ENCODE peak calls at places on chromosome 3, in four cellular contexts. R is iPS DF 19.7; W is ACHN; T is stimulated activated CD4-positive, alpha-beta T cell treated with anti-CD3 and anti-CD28 coated beads, Interleukin-15, amount 100 ng/mL, for 1 hour. Y is an unnamed sample.
A peak's percentile ranks its signal among the peaks of the same experiment; 100 is the strongest.

GRCh38 chr3:144437989-144438388 is 466.4 kb downstream of the DIPK2A start:
- DNase-seq in T (no peak), R (no peak), W (no peak), Y (no peak)

GRCh38 chr3:72261566-72262564 is 476.9 kb upstream of the PROK2 start:
- DNase-seq in W (no peak), R (no peak), T (no peak), Y (no peak)

GRCh38 chr3:161035711-161036110 is 69.4 kb downstream of the B3GALNT1 start:
- DNase-seq in W (no peak), T (no peak), R (no peak), Y (no peak)

GRCh38 chr3:114597012-114597411 is 303.2 kb downstream of the TIGIT start:
- DNase-seq in W (no peak), R (no peak), T (no peak), Y (no peak)

GRCh38 chr3:194269610-194270145 is 81.5 kb downstream of the CPN2 start:
- DNase-seq in R (no peak), T (no peak), W (peak; percentile 46), Y (no peak)

GRCh38 chr3:101300073-101300472 is 20.3 kb downstream of the IMPG2 start:
- DNase-seq in R (no peak), T (no peak), W (no peak), Y (no peak)

GRCh38 chr3:98555025-98555379 is 23.2 kb downstream of the GPR15 start:
- DNase-seq in W (no peak), R (no peak), T (no peak), Y (no peak)

GRCh38 chr3:52682016-52682415 is 3.7 kb downstream of the PBRM1 start:
- DNase-seq in W (peak; percentile 68), R (no peak), T (no peak), Y (peak; percentile 3)

GRCh38 chr3:127822836-127823589 is 698 bp upstream of the MGLL start:
- DNase-seq in T (no peak), W (peak; percentile 13), R (no peak), Y (peak; percentile 34)

GRCh38 chr3:149603126-149604074 is 54.4 kb downstream of the WWTR1 start:
- DNase-seq in W (peak; percentile 58), T (no peak), R (no peak), Y (no peak)

GRCh38 chr3:38805765-38806386 is 10.1 kb downstream of the SCN10A start:
- DNase-seq in R (peak; percentile 63), T (no peak), W (peak; percentile 82), Y (no peak)

GRCh38 chr3:50648297-50648696 is 26.4 kb upstream of the DOCK3 start:
- DNase-seq in W (no peak), R (no peak), T (no peak), Y (no peak)

GRCh38 chr3:19825175-19825574 is 108.8 kb downstream of the EFHB start:
- DNase-seq in T (no peak), W (no peak), R (no peak), Y (no peak)

GRCh38 chr3:184741798-184742675 is 30.2 kb upstream of the MAGEF1 start:
- DNase-seq in W (no peak), R (no peak), T (no peak), Y (no peak)

Y was measured in hippocampal formation.